ENCODE peak calls at places on chromosome 6, in five cellular contexts. A is K562, Q is Peyer's patch, O is H1, N is transverse colon. S is an unnamed sample. For H3K36me3, the result is how much of the 10 kb centered on the place peaks cover.

GRCh38 chr6:120211955-120212792 is 862.6 kb upstream of the MAN1A1 start:
- DNase-seq in A (no peak), Q (no peak), O (no peak), N (no peak), S (no peak)

GRCh38 chr6:160007581-160007980 is 38.7 kb downstream of the IGF2R start:
- DNase-seq in A (no peak), Q (no peak), O (no peak), N (no peak), S (no peak)

GRCh38 chr6:127022297-127022696 is 96.2 kb upstream of the RSPO3 start:
- DNase-seq in A (no peak), Q (no peak), O (no peak), N (peak), S (peak)

GRCh38 chr6:129866256-129866655 is 5.1 kb upstream of the TMEM244 start:
- DNase-seq in A (no peak), Q (no peak), O (no peak), N (no peak), S (no peak)

GRCh38 chr6:41836022-41836659 is 48.6 kb downstream of the TOMM6 start:
- DNase-seq in A (no peak), Q (no peak), O (no peak), N (no peak), S (no peak)

GRCh38 chr6:25296980-25297379 is 17.8 kb downstream of the CARMIL1 start:
- DNase-seq in A (no peak), Q (no peak), O (no peak), N (no peak), S (no peak)

GRCh38 chr6:113375950-113376846 is 480.9 kb upstream of the MARCKS start:
- DNase-seq in A (no peak), Q (no peak), O (no peak), N (no peak), S (no peak)

GRCh38 chr6:168413856-168414255 is 27.1 kb upstream of the SMOC2 start:
- DNase-seq in A (peak), Q (no peak), O (no peak), N (no peak), S (no peak)

GRCh38 chr6:12245763-12246720 is 44.1 kb upstream of the EDN1 start:
- DNase-seq in A (no peak), Q (no peak), O (no peak), N (peak), S (no peak)

GRCh38 chr6:138197570-138197969 is 20.7 kb downstream of the PBOV1 start:
- DNase-seq in A (no peak), Q (no peak), O (no peak), N (no peak), S (no peak)

GRCh38 chr6:141326426-141326825 is 806.3 kb upstream of the GJE1 start:
- DNase-seq in A (peak), Q (no peak), O (no peak), N (no peak), S (peak)

GRCh38 chr6:111556004-111556403 is 49.7 kb downstream of the TRAF3IP2 start:
- DNase-seq in A (no peak), Q (no peak), O (no peak), N (no peak), S (no peak)

GRCh38 chr6:36999467-37000125 is 5.9 kb upstream of the FGD2 start:
- DNase-seq in A (no peak), Q (no peak), O (no peak), N (no peak), S (no peak)

GRCh38 chr6:106502534-106502933 is 126.8 kb downstream of the RTN4IP1 start:
- DNase-seq in A (no peak), Q (no peak), O (no peak), N (no peak), S (no peak)

GRCh38 chr6:78308025-78308424 is 559.3 kb upstream of the IRAK1BP1 start:
- DNase-seq in A (no peak), Q (no peak), O (no peak), N (no peak), S (no peak)
- TF ChIP-seq CTCF in A (no peak), Q (no peak), O (no peak), N (no peak), S (no peak)

GRCh38 chr6:144757730-144758129 is 472.6 kb downstream of the UTRN start:
- DNase-seq in A (no peak), Q (no peak), O (no peak), N (no peak), S (no peak)

GRCh38 chr6:144757299-144757698 is 472.2 kb downstream of the UTRN start:
- DNase-seq in A (no peak), Q (no peak), O (no peak), N (no peak), S (no peak)

GRCh38 chr6:144753023-144753705 is 468.0 kb downstream of the UTRN start:
- DNase-seq in A (no peak), Q (no peak), O (no peak), N (no peak), S (no peak)

GRCh38 chr6:144758602-144759001 is 473.5 kb downstream of the UTRN start:
- DNase-seq in A (no peak), Q (no peak), O (no peak), N (no peak), S (no peak)

DNA sequence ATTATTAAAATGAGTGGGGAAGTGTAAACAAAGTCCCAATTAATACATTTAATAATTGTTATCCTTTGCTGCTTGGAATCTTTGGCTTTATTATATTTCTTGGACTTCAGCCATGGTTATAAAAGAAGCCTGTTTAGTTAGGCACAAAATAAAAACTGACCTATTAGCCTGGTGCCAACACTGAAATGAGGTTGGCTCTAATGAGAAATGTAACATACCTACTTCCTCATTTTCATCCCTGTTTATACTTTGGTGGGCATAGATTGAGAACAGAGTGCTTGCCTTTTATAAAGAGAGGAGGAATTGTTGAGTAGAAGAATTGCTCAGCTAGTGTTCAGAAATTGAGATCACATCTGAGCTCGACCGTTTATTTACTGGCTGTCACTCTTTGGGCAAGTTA is 471.3 kb downstream of the UTRN start:
- DNase-seq in A (no peak), Q (no peak), O (no peak), N (no peak), S (no peak)
- H3K36me3 ChIP-seq in A (under half), Q (under half), O (under half), N (under half), S (under half)

GRCh38 chr6:83432626-83433025 is 1.8 kb upstream of the ME1 start:
- DNase-seq in A (no peak), Q (no peak), O (no peak), N (no peak), S (no peak)

GRCh38 chr6:83429269-83429668 is 1.6 kb downstream of the ME1 start:
- DNase-seq in A (no peak), Q (no peak), O (no peak), N (no peak), S (no peak)

GRCh38 chr6:83429857-83430605 is 820 bp downstream of the ME1 start:
- DNase-seq in A (peak), Q (no peak), O (no peak), N (peak), S (peak)

GRCh38 chr6:83431545-83432165 is 804 bp upstream of the ME1 start:
- DNase-seq in A (peak), Q (peak), O (no peak), N (peak), S (peak)

DNA sequence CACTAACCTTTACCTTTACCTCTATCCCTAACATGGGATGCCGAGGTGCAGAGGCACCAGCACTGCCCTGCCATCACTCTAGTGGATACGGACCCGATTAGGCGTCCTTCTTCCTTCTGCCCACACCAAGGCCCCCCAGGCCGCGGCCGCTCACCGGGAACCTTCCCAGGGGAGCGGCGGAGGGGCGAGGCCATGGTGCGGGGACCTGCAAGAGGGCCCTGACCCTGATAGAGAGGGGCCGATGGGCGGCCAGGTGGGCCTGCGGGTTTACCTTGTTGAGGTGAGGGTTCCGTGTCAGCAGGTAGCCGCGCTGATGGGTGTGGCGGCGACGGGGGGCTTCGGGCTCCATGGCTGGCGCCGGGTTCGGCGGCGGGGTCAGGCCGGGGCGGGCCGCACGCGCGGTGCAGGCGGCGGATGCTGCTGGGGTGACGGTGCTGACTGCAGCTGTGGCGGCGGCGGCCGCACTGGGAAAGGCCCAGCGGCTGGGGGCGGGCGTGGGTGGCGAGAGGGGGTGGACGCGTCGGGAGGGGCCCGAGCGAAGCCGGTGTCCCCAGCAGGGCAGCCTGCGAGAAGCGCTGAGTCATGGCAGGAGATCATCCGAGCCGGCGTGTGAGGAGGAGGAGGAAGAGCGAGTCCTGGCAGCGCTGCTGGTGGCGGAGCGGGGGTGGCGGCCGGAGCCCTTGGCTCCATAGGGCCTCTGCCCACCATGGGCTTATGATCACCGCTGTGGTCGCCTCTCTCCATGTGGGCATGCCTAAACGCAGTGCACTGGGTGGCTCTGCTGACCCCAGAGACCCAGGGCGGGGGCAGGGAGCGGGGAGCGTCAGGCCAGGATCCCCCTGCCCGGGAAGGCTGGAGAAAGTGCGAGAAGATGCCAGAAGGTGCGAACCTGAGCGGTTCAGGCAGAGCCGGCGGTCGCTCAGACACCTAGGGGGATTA is at the start of gene ME1:
- DNase-seq in A (peak), Q (peak), O (peak), N (peak), S (peak)
- TF ChIP-seq POLR2A in A (peak), Q (no peak), O (peak), N (peak), S (peak)

DNA sequence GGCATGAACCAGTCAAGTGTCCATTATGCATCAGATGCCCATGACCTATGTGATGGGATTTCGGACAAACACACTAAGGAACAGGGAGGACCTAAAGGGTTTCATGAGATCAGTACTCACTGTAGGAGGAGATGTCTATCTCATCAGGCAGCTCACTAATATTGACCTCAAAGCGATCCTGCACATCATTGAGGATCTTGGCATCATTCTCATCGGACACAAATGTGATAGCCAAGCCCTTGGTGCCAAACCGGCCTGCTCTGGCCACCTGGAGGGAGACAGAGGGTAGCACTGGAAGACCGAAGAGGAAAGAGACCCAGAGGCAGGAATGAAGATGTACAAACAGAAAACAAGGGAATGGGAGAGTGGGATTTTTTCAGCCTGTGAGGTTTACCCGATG is 1.9 kb downstream of the MCCD1 start:
- DNase-seq in A (no peak), Q (no peak), O (no peak), N (no peak), S (no peak)
- TF ChIP-seq CTCF in A (no peak), Q (no peak), O (no peak), N (no peak), S (no peak)